ENCODE peak calls at places on chromosomes 5 and 9, in four cellular contexts. One of them, this sample, is unnamed.

GRCh38 chr9:88766778-88767503 is 224.3 kb upstream of the S1PR3 start:
- DNase-seq in epithelial cell of proximal tubule: no peak
- DNase-seq in T-helper 1 cell: no peak
- DNase-seq in NCI-H774: no peak
- DNase-seq in this sample: no peak

GRCh38 chr9:105251733-105252404 is 7.4 kb downstream of the SLC44A1 start:
- DNase-seq in epithelial cell of proximal tubule: no peak
- DNase-seq in T-helper 1 cell: no peak
- DNase-seq in NCI-H774: no peak
- DNase-seq in this sample: no peak

GRCh38 chr5:175872287-175873089 is 1.1 kb downstream of the CPLX2 start:
- DNase-seq in epithelial cell of proximal tubule: no peak
- DNase-seq in T-helper 1 cell: no peak
- DNase-seq in NCI-H774: peak
- DNase-seq in this sample: no peak

GRCh38 chr9:22005700-22006605 is 3.2 kb downstream of the CDKN2B start:
- DNase-seq in epithelial cell of proximal tubule: no peak
- DNase-seq in T-helper 1 cell: no peak
- DNase-seq in NCI-H774: no peak
- DNase-seq in this sample: no peak

GRCh38 chr5:112921031-112921832 is 795 bp downstream of the REEP5 start:
- DNase-seq in epithelial cell of proximal tubule: no peak
- DNase-seq in T-helper 1 cell: peak
- DNase-seq in NCI-H774: peak
- DNase-seq in this sample: peak

GRCh38 chr9:131273146-131273545 is 3.2 kb downstream of the FAM78A start:
- DNase-seq in epithelial cell of proximal tubule: no peak
- DNase-seq in T-helper 1 cell: no peak
- DNase-seq in NCI-H774: no peak
- DNase-seq in this sample: no peak

GRCh38 chr9:38066907-38067610 is 2.0 kb downstream of the SHB start:
- DNase-seq in epithelial cell of proximal tubule: no peak
- DNase-seq in T-helper 1 cell: no peak
- DNase-seq in NCI-H774: no peak
- DNase-seq in this sample: no peak

GRCh38 chr5:78611161-78611605 is 37.4 kb downstream of the LHFPL2 start:
- DNase-seq in epithelial cell of proximal tubule: no peak
- DNase-seq in T-helper 1 cell: no peak
- DNase-seq in NCI-H774: no peak
- DNase-seq in this sample: no peak

GRCh38 chr5:168227001-168227400 is 64.4 kb upstream of the WWC1 start:
- DNase-seq in epithelial cell of proximal tubule: no peak
- DNase-seq in T-helper 1 cell: no peak
- DNase-seq in NCI-H774: no peak
- DNase-seq in this sample: no peak

GRCh38 chr5:99032234-99033013 is 103.6 kb upstream of the CHD1 start:
- DNase-seq in epithelial cell of proximal tubule: no peak
- DNase-seq in T-helper 1 cell: no peak
- DNase-seq in NCI-H774: peak
- DNase-seq in this sample: no peak

GRCh38 chr9:129750010-129750409 is 2.8 kb downstream of the PTGES start:
- DNase-seq in epithelial cell of proximal tubule: no peak
- DNase-seq in T-helper 1 cell: no peak
- DNase-seq in NCI-H774: no peak
- DNase-seq in this sample: no peak

GRCh38 chr5:96896806-96897205 is 20.5 kb downstream of the ERAP2 start:
- DNase-seq in epithelial cell of proximal tubule: no peak
- DNase-seq in T-helper 1 cell: no peak
- DNase-seq in NCI-H774: no peak
- DNase-seq in this sample: no peak

GRCh38 chr9:107883496-107884120 is 394.0 kb upstream of the KLF4 start:
- DNase-seq in epithelial cell of proximal tubule: no peak
- DNase-seq in T-helper 1 cell: no peak
- DNase-seq in NCI-H774: no peak
- DNase-seq in this sample: no peak

GRCh38 chr9:87685431-87685830 is 40.5 kb upstream of the CTSL start:
- DNase-seq in epithelial cell of proximal tubule: no peak
- DNase-seq in T-helper 1 cell: no peak
- DNase-seq in NCI-H774: no peak
- DNase-seq in this sample: no peak

GRCh38 chr5:150801117-150801927 is 22.8 kb downstream of the SMIM3 start:
- DNase-seq in epithelial cell of proximal tubule: peak
- DNase-seq in T-helper 1 cell: no peak
- DNase-seq in NCI-H774: peak
- DNase-seq in this sample: no peak